ENCODE peak calls at places on chromosomes 13 and 19, in ten cellular contexts. Y is stomach; F is osteoblast; Z is tibial artery; U is upper lobe of left lung; B is substantia nigra; M is naive thymus-derived CD4-positive, alpha-beta T cell; T is CD8-positive, alpha-beta memory T cell; N is heart right ventricle; P is GM23338. W is an unnamed sample.

GRCh38 chr19:44548736-44549135 is 19.3 kb upstream of the CEACAM20 start:
- DNase-seq in U (no peak), M (no peak), P (no peak), T (no peak), N (no peak), Y (no peak), Z (no peak), B (no peak), F (peak; percentile 73), W (no peak)

GRCh38 chr13:21683034-21683733 is 12.3 kb downstream of the FGF9 start:
- DNase-seq in U (no peak), Z (no peak), Y (no peak), F (peak; percentile 80), N (no peak), T (no peak), P (no peak), M (no peak), B (no peak), W (no peak)

GRCh38 chr13:42745655-42746054 is 35.7 kb upstream of the FAM216B start:
- DNase-seq in P (no peak), N (no peak), Z (no peak), M (no peak), T (no peak), Y (no peak), F (peak; percentile 70), B (no peak), U (no peak), W (no peak)

GRCh38 chr19:1068111-1069001 is 1.4 kb downstream of the ARHGAP45 start:
- DNase-seq in T (peak; percentile 50), Z (peak; percentile 47), M (peak; percentile 73), N (peak; percentile 61), Y (no peak), B (peak; percentile 8), F (no peak), U (peak; percentile 91), P (no peak), W (peak; percentile 61)

GRCh38 chr13:44311011-44311481 is 62.6 kb upstream of the SERP2 start:
- DNase-seq in P (no peak), F (peak; percentile 17), M (no peak), N (no peak), T (no peak), U (no peak), Y (peak; percentile 70), Z (no peak), B (no peak), W (no peak)

GRCh38 chr13:112510002-112510780 is 77.8 kb downstream of the TUBGCP3 start:
- DNase-seq in U (no peak), M (no peak), N (no peak), P (peak; percentile 95), T (no peak), Y (no peak), F (peak; percentile 90), Z (no peak), B (peak; percentile 17), W (peak; percentile 24)

GRCh38 chr19:23436318-23436717 is 41.0 kb upstream of the ZNF91 start:
- DNase-seq in B (no peak), P (peak; percentile 48), M (no peak), N (no peak), Z (no peak), T (no peak), Y (no peak), U (no peak), F (no peak), W (peak; percentile 32)

GRCh38 chr13:21079761-21080730 is 18.7 kb upstream of the LATS2 start:
- DNase-seq in N (no peak), P (no peak), Z (peak; percentile 42), M (no peak), Y (no peak), B (no peak), U (no peak), T (no peak), F (peak; percentile 87), W (no peak)

GRCh38 chr13:113126265-113127150 is 3.9 kb downstream of the F10 start:
- DNase-seq in T (no peak), Y (no peak), P (no peak), M (no peak), B (no peak), N (no peak), Z (no peak), F (peak; percentile 76), U (no peak), W (no peak)

DNA sequence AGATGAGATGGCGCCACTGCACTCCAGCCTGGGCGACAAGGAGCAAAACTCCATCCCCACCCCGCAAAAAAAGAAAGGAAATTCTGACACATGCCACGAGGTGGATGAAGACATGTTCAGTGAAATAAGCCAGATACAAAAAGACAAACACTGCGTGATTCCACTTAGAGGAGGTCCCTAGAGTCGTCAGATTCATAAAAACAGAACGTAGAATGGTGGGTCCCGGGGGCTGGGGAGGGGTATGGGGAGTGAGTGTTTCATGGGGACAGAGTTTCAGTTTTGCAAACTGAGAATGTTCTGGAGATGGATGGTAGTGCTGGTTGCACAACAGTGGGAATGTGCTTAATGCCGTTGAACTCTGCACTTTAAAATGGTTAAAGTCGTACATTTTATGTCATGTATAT is 4.0 kb upstream of the SPC24 start:
- DNase-seq in B (no peak), Y (no peak), U (no peak), M (no peak), Z (peak; percentile 78), T (no peak), N (no peak), F (peak; percentile 38), P (no peak), W (no peak)
- H3K27ac ChIP-seq in B (no peak overlapping the region), Y (peak overlapping the region; percentile 81), U (peak overlapping the region; percentile 76), M (no peak overlapping the region), Z (peak overlapping the region; percentile 55), T (no peak overlapping the region), N (peak overlapping the region; percentile 34), F (peak overlapping the region; percentile 40), P (no peak overlapping the region), W (no peak overlapping the region)

GRCh38 chr19:42271045-42271419 is 2.0 kb downstream of the CIC start:
- DNase-seq in B (no peak), T (no peak), F (peak; percentile 93), Y (no peak), Z (no peak), U (no peak), M (no peak), N (no peak), P (no peak), W (no peak)

GRCh38 chr19:42268142-42268703 is 829 bp upstream of the CIC start:
- DNase-seq in B (peak; percentile 98), N (peak; percentile 96), U (peak; percentile 98), P (peak; percentile 100), M (peak; percentile 100), F (peak; percentile 99), T (peak; percentile 96), Y (peak; percentile 99), Z (peak; percentile 99), W (peak; percentile 100)

GRCh38 chr19:42268704-42269517 is at the start of gene CIC:
- DNase-seq in T (peak; percentile 99), U (peak; percentile 98), Z (peak; percentile 100), N (peak; percentile 99), B (peak; percentile 98), Y (peak; percentile 100), F (peak; percentile 99), M (peak; percentile 100), P (peak; percentile 100), W (peak; percentile 100)

GRCh38 chr19:42270346-42271044 is 1.4 kb downstream of the CIC start:
- DNase-seq in Y (peak; percentile 63), U (peak; percentile 79), P (no peak), Z (peak; percentile 66), F (peak; percentile 98), N (no peak), M (peak; percentile 64), T (peak; percentile 74), B (peak; percentile 30), W (peak; percentile 37)

DNA sequence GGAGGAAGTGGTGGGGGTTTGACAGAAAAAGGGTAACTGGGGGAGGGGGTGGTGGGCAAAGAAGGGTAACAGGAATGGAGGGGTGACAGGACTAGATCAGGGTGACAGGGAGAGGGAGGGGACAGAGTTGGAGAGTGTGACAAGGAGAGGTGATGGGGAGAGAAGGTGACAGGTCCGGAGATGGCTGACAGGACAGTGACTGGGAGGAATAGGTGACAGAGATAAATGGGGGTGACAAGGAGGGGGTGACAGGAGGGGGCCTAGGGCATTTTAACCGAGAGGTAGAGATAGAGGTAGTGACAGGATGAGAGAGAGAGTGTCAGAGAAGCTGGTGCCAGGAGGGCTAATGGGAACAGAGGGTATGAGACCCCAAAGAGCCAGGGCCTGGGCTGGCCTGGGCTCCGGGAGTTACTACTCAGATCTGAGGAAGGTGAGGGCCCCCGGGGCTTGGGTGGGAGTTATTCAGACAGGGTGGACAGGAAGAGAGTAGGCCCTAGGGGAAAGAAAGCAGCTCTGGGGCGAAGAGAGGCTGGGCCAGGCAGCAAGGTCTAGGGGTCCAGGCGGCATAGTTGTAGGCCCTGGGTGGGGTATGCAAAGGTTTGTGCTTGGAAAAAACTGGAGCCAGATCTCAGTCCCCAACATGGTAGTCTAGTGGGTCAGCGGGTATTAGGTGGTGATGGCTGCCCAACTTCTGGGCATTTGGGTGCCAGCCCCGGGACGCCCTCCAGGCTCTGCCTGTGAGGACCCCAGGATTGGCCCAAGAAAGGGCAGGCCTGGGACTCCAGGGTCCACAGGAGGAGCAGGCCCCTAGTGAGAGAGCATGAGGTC is 680 bp downstream of the CIC start:
- DNase-seq in B (no peak), T (no peak), U (no peak), F (no peak), N (no peak), Z (no peak), P (no peak), M (no peak), Y (no peak), W (no peak)
- H3K27ac ChIP-seq in B (peak overlapping the region; percentile 83), T (peak overlapping the region; percentile 94), U (peak overlapping the region; percentile 97), F (peak overlapping the region; percentile 94), N (peak overlapping the region; percentile 95), Z (peak overlapping the region; percentile 97), P (peak overlapping the region; percentile 50), M (peak overlapping the region; percentile 96), Y (peak overlapping the region; percentile 97), W (peak overlapping the region; percentile 70)

DNA sequence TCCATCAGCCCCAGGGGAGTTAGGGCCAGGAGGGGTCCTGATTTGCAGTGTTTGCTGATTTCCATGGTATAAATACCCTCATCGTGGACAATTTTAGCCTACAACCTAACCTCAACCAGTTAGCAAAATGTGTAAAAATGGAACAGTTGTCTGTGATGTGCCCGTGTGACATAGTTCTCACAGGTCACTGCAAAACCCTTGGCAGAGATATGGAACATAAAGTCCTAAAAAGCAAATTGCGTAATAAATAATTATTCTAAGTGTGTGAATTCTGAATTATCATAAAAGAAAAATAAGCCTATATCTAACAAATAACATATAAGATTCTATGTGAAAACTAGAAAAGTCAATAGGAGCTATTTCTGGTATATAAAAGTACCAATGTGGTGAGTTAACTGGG is 32.0 kb downstream of the KCTD12 start:
- DNase-seq in Y (no peak), B (no peak), F (no peak), U (no peak), Z (no peak), N (no peak), T (no peak), P (no peak), M (no peak), W (no peak)
- H3K27ac ChIP-seq in Y (no peak overlapping the region), B (no peak overlapping the region), F (peak overlapping the region; percentile 71), U (peak overlapping the region; percentile 3), Z (no peak overlapping the region), N (no peak overlapping the region), T (no peak overlapping the region), P (no peak overlapping the region), M (no peak overlapping the region), W (no peak overlapping the region)

DNA sequence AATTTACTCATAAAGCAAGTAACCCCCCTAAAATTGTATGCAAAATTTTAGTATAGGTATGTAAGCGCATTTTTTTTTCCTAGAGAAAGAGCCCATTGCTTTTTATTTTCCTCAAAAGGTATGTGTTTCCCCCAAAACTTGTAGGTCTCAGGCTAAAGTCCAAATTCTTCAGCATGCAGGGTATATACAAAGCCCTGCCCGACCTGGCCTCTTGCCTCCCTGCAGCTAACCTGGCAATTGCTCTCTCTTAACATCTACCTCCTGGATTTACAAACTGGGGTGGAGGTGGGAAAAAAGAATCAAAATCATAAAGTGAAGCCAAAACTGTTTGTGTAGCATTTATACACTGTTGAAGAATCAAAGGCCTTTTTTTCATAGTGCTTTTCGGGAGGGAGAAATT is 107.8 kb downstream of the KCNRG start:
- DNase-seq in N (no peak), M (no peak), T (no peak), Z (no peak), P (no peak), F (no peak), U (no peak), B (no peak), Y (no peak), W (no peak)
- H3K27ac ChIP-seq in N (peak overlapping the region; percentile 99), M (peak overlapping the region; percentile 95), T (peak overlapping the region; percentile 95), Z (peak overlapping the region; percentile 100), P (no peak overlapping the region), F (peak overlapping the region; percentile 79), U (peak overlapping the region; percentile 98), B (no peak overlapping the region), Y (peak overlapping the region; percentile 100), W (peak overlapping the region; percentile 56)